ENCODE peak calls at places on chromosomes 3 and 15, in four cellular contexts. Y, H, P and C are unnamed samples.

GRCh38 chr3:140752499-140752898 is 74.6 kb downstream of the TRIM42 start:
- DNase-seq in Y (no peak), H (no peak), P (no peak), C (no peak)

GRCh38 chr3:111668912-111669488 is 73.9 kb upstream of the ZBED2 start:
- DNase-seq in Y (peak), H (no peak), P (peak), C (no peak)

GRCh38 chr3:130480736-130481135 is 36.2 kb upstream of the COL6A6 start:
- DNase-seq in Y (no peak), H (no peak), P (peak), C (no peak)

GRCh38 chr3:64214697-64215018 is 10.6 kb downstream of the PRICKLE2 start:
- DNase-seq in Y (no peak), H (no peak), P (no peak), C (no peak)

GRCh38 chr3:118884748-118885206 is 149.9 kb downstream of the IGSF11 start:
- DNase-seq in Y (peak), H (peak), P (peak), C (peak)

GRCh38 chr15:42070276-42070965 is 23.9 kb downstream of the PLA2G4D start:
- DNase-seq in Y (no peak), H (no peak), P (no peak), C (no peak)

GRCh38 chr3:133271491-133271890 is 128.4 kb upstream of the BFSP2 start:
- DNase-seq in Y (no peak), H (no peak), P (no peak), C (no peak)

GRCh38 chr3:46913644-46914043 is 36.1 kb downstream of the PTH1R start:
- DNase-seq in Y (peak), H (peak), P (peak), C (peak)

GRCh38 chr15:93307513-93307912 is 218.5 kb upstream of the RGMA start:
- DNase-seq in Y (no peak), H (no peak), P (no peak), C (no peak)

GRCh38 chr15:99252326-99252725 is 1.0 kb downstream of the LRRC28 start:
- DNase-seq in Y (no peak), H (no peak), P (peak), C (no peak)

GRCh38 chr3:184568918-184569829 is 7.6 kb downstream of the EPHB3 start:
- DNase-seq in Y (no peak), H (peak), P (no peak), C (peak)

GRCh38 chr3:160400631-160401150 is 1.2 kb downstream of the SMC4 start:
- DNase-seq in Y (no peak), H (peak), P (peak), C (peak)

GRCh38 chr15:60091150-60091549 is 87.0 kb downstream of the FOXB1 start:
- DNase-seq in Y (no peak), H (no peak), P (peak), C (no peak)

GRCh38 chr15:85639752-85640381 is 154.9 kb downstream of the KLHL25 start:
- DNase-seq in Y (no peak), H (no peak), P (peak), C (no peak)

GRCh38 chr15:39179980-39180379 is 400.9 kb upstream of the THBS1 start:
- DNase-seq in Y (no peak), H (no peak), P (no peak), C (no peak)

GRCh38 chr3:76646921-76647562 is 392.9 kb upstream of the ROBO2 start:
- DNase-seq in Y (no peak), H (no peak), P (no peak), C (no peak)

GRCh38 chr3:61589856-61590255 is 28.5 kb downstream of the PTPRG start:
- DNase-seq in Y (no peak), H (no peak), P (no peak), C (no peak)

GRCh38 chr3:146577662-146578061 is 27.5 kb downstream of the PLSCR5 start:
- DNase-seq in Y (no peak), H (peak), P (peak), C (no peak)

GRCh38 chr3:170977911-170978310 is 48.6 kb downstream of the SLC2A2 start:
- DNase-seq in Y (no peak), H (no peak), P (no peak), C (no peak)

GRCh38 chr3:114218578-114219185 is 18.7 kb downstream of the ZNF80 start:
- DNase-seq in Y (no peak), H (no peak), P (no peak), C (no peak)

GRCh38 chr15:74837482-74837881 is 5.5 kb downstream of the ULK3 start:
- DNase-seq in Y (no peak), H (no peak), P (no peak), C (no peak)

GRCh38 chr15:74432271-74432967 is 1.3 kb downstream of the SEMA7A start:
- DNase-seq in Y (no peak), H (no peak), P (no peak), C (no peak)

GRCh38 chr3:177212278-177212610 is 15.0 kb upstream of the TBL1XR1 start:
- DNase-seq in Y (no peak), H (no peak), P (no peak), C (no peak)

GRCh38 chr15:67300266-67300914 is 45.8 kb downstream of the IQCH start:
- DNase-seq in Y (no peak), H (no peak), P (no peak), C (no peak)

GRCh38 chr3:14980689-14981088 is 33.3 kb downstream of the NR2C2 start:
- DNase-seq in Y (no peak), H (no peak), P (no peak), C (no peak)

GRCh38 chr15:40336129-40337122 is 4.3 kb downstream of the CCDC9B start:
- DNase-seq in Y (no peak), H (no peak), P (no peak), C (peak)

GRCh38 chr15:76787273-76787672 is 117.9 kb downstream of the SCAPER start:
- DNase-seq in Y (no peak), H (no peak), P (no peak), C (no peak)

GRCh38 chr3:29683306-29683993 is 402.6 kb downstream of the RBMS3 start:
- DNase-seq in Y (no peak), H (no peak), P (no peak), C (no peak)

GRCh38 chr3:123278446-123278845 is 76.7 kb downstream of the SEC22A start:
- DNase-seq in Y (no peak), H (no peak), P (no peak), C (no peak)

GRCh38 chr3:117527346-117527745 is 817.8 kb downstream of the TUSC7 start:
- DNase-seq in Y (no peak), H (no peak), P (no peak), C (no peak)

GRCh38 chr3:31014317-31015040 is 120.0 kb upstream of the GADL1 start:
- DNase-seq in Y (no peak), H (no peak), P (no peak), C (no peak)

GRCh38 chr3:55180161-55180560 is 252.3 kb upstream of the LRTM1 start:
- DNase-seq in Y (no peak), H (no peak), P (no peak), C (no peak)

GRCh38 chr3:154684021-154684420 is 254.0 kb upstream of the GPR149 start:
- DNase-seq in Y (no peak), H (no peak), P (no peak), C (no peak)

GRCh38 chr3:67415504-67415903 is 238.9 kb downstream of the SUCLG2 start:
- DNase-seq in Y (no peak), H (no peak), P (no peak), C (no peak)

GRCh38 chr3:71486831-71487230 is 96.7 kb downstream of the FOXP1 start:
- DNase-seq in Y (no peak), H (no peak), P (no peak), C (no peak)

GRCh38 chr15:52751522-52751921 is 38.6 kb downstream of the ONECUT1 start:
- DNase-seq in Y (no peak), H (no peak), P (no peak), C (no peak)

GRCh38 chr15:59157398-59157797 is 49.2 kb upstream of the LDHAL6B start:
- DNase-seq in Y (no peak), H (no peak), P (no peak), C (no peak)